ENCODE peak calls at places on chromosomes 12 and 14, in four cellular contexts. C, B, Y and S are unnamed samples.

GRCh38 chr12:26271889-26272492 is 76.6 kb downstream of the SSPN start:
- DNase-seq in C (no peak), B (peak; percentile 28), Y (no peak), S (peak; percentile 81)

GRCh38 chr14:72476657-72477499 is 417.0 kb downstream of the DPF3 start:
- DNase-seq in C (peak; percentile 2), Y (no peak), B (no peak), S (peak; percentile 11)

GRCh38 chr12:133124674-133125073 is 5.4 kb downstream of the ZNF891 start:
- DNase-seq in B (no peak), Y (no peak), C (no peak), S (no peak)

GRCh38 chr14:24798911-24799310 is 164.9 kb upstream of the GZMB start:
- DNase-seq in Y (no peak), B (no peak), C (no peak), S (no peak)

GRCh38 chr12:49838973-49839633 is 3.8 kb downstream of the BCDIN3D start:
- DNase-seq in B (peak; percentile 51), C (no peak), Y (no peak), S (no peak)

GRCh38 chr12:52816189-52816588 is 2.3 kb upstream of the KRT4 start:
- DNase-seq in Y (no peak), C (no peak), B (no peak), S (no peak)

GRCh38 chr14:42110167-42110566 is 503.5 kb downstream of the LRFN5 start:
- DNase-seq in C (no peak), B (peak; percentile 43), Y (no peak), S (no peak)

GRCh38 chr12:52873832-52874572 is 25.2 kb upstream of the KRT78 start:
- DNase-seq in B (peak; percentile 67), C (no peak), Y (no peak), S (peak; percentile 84)

GRCh38 chr14:85934123-85934885 is 404.4 kb downstream of the FLRT2 start:
- DNase-seq in Y (no peak), B (no peak), C (peak; percentile 9), S (peak; percentile 15)

GRCh38 chr12:11758838-11759509 is 109.5 kb downstream of the ETV6 start:
- DNase-seq in B (peak; percentile 76), Y (no peak), C (no peak), S (peak; percentile 67)

GRCh38 chr14:96130854-96131253 is 73.8 kb upstream of the BDKRB2 start:
- DNase-seq in B (no peak), Y (no peak), C (no peak), S (no peak)

GRCh38 chr14:45716506-45716905 is 463.5 kb upstream of the MIS18BP1 start:
- DNase-seq in C (no peak), Y (no peak), B (no peak), S (no peak)

GRCh38 chr14:41350476-41350875 is 256.2 kb upstream of the LRFN5 start:
- DNase-seq in B (no peak), Y (no peak), C (no peak), S (no peak)

GRCh38 chr14:32408018-32408417 is 78.9 kb downstream of the AKAP6 start:
- DNase-seq in C (no peak), Y (no peak), B (no peak), S (no peak)

GRCh38 chr14:53478174-53478573 is 325.1 kb upstream of the DDHD1 start:
- DNase-seq in B (no peak), C (no peak), Y (no peak), S (no peak)

GRCh38 chr12:70671698-70672097 is 34.5 kb upstream of the PTPRB start:
- DNase-seq in C (no peak), B (no peak), Y (no peak), S (no peak)

GRCh38 chr14:99026471-99026870 is 245.5 kb downstream of the BCL11B start:
- DNase-seq in C (no peak), B (no peak), Y (no peak), S (no peak)

GRCh38 chr14:73491256-73491976 is 683 bp downstream of the RIOX1 start:
- DNase-seq in C (peak; percentile 31), B (peak; percentile 75), Y (peak; percentile 46), S (peak; percentile 59)

GRCh38 chr12:15679146-15679545 is 110.0 kb downstream of the EPS8 start:
- DNase-seq in C (no peak), Y (no peak), B (no peak), S (no peak)

GRCh38 chr12:9750276-9751203 is 10.2 kb downstream of the CD69 start:
- DNase-seq in Y (peak; percentile 69), B (peak; percentile 79), C (no peak), S (peak; percentile 48)

GRCh38 chr12:69779928-69780327 is 41.3 kb downstream of the RAB3IP start:
- DNase-seq in C (no peak), B (no peak), Y (peak; percentile 12), S (no peak)

GRCh38 chr12:13208533-13209278 is 12.2 kb downstream of the EMP1 start:
- DNase-seq in C (no peak), Y (no peak), B (peak; percentile 29), S (no peak)

GRCh38 chr14:71721791-71722190 is 210.4 kb upstream of the RGS6 start:
- DNase-seq in C (no peak), Y (no peak), B (no peak), S (no peak)

GRCh38 chr14:32933943-32934890 is 4.5 kb upstream of the NPAS3 start:
- DNase-seq in Y (peak; percentile 63), B (peak; percentile 70), C (no peak), S (no peak)

GRCh38 chr12:67524861-67525499 is 123.6 kb upstream of the DYRK2 start:
- DNase-seq in Y (no peak), B (peak; percentile 35), C (no peak), S (no peak)

GRCh38 chr14:76919811-76920571 is 93.8 kb downstream of the LRRC74A start:
- DNase-seq in B (no peak), C (no peak), Y (no peak), S (peak; percentile 51)

GRCh38 chr12:67988600-67988999 is 647 bp upstream of the IFNG-AS1 start:
- DNase-seq in C (no peak), Y (peak; percentile 12), B (no peak), S (no peak)

GRCh38 chr12:27513155-27513824 is 10.7 kb upstream of the PPFIBP1 start:
- DNase-seq in Y (no peak), B (no peak), C (no peak), S (no peak)

GRCh38 chr12:96225994-96226399 is 31.8 kb downstream of the ELK3 start:
- DNase-seq in C (no peak), B (no peak), Y (no peak), S (no peak)

GRCh38 chr12:30450872-30451271 is 244.8 kb downstream of the IPO8 start:
- DNase-seq in B (no peak), C (no peak), Y (no peak), S (no peak)

GRCh38 chr12:102874819-102875218 is 42.2 kb downstream of the PAH start:
- DNase-seq in B (no peak), Y (no peak), C (no peak), S (no peak)

GRCh38 chr14:68970096-68970612 is 8.9 kb downstream of the ACTN1 start:
- DNase-seq in Y (no peak), C (peak; percentile 40), B (no peak), S (no peak)
- H3K4me1 ChIP-seq in Y (peaks cover 11% of the 10 kb centered on the region), C (peaks cover 97% of the 10 kb centered on the region), B (peaks cover 49% of the 10 kb centered on the region), S (peaks cover 66% of the 10 kb centered on the region)

DNA sequence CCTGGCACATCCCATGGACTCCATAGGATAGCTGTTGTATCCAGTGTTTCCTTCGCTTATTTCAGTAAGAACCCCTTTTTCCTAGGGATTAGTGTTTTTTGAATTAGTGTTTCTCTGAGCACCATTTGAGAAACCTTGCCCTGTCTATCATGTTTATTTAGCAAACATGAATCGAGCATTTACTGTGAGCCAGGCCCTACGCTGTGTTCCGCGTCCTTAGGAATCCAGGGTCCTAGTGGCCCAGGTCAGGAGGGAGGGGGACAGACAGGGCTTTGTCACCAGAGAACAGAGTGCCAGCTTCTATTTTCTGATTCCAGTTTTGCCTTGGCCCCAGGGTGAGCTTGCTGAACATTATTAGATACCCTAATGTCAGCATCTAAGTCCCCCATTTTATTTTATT is 2.5 kb downstream of the TEAD4 start:
- DNase-seq in C (no peak), Y (no peak), B (no peak), S (no peak)
- H3K4me3 ChIP-seq in C (no peak overlapping the region), Y (no peak overlapping the region), B (no peak overlapping the region), S (peak overlapping the region; percentile 61)

DNA sequence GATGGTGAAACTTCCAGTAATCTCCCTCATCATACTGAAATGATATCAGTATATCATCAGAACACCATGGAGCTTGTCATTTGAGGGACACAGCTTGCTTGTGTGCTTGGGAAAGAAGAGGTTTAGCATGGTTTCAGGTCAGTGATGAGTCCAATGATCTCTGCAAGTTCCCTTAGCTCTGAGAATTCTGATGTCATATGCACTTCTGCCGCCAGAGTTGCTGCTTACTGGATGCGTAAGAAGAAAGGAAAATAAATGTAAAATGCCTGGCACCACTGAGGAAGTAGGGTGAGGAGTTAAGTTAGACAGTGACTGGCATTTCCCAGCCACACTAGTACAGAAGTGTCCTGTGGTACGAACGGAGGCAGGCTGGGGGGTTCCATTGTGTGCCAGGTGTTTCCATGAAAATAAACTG is 22.6 kb downstream of the PRKCH start:
- DNase-seq in C (no peak), Y (no peak), B (no peak), S (no peak)
- H3K4me1 ChIP-seq in C (peaks cover 96% of the 10 kb centered on the region), Y (peaks cover 1% of the 10 kb centered on the region), B (peaks cover 69% of the 10 kb centered on the region), S (peaks cover 92% of the 10 kb centered on the region)

DNA sequence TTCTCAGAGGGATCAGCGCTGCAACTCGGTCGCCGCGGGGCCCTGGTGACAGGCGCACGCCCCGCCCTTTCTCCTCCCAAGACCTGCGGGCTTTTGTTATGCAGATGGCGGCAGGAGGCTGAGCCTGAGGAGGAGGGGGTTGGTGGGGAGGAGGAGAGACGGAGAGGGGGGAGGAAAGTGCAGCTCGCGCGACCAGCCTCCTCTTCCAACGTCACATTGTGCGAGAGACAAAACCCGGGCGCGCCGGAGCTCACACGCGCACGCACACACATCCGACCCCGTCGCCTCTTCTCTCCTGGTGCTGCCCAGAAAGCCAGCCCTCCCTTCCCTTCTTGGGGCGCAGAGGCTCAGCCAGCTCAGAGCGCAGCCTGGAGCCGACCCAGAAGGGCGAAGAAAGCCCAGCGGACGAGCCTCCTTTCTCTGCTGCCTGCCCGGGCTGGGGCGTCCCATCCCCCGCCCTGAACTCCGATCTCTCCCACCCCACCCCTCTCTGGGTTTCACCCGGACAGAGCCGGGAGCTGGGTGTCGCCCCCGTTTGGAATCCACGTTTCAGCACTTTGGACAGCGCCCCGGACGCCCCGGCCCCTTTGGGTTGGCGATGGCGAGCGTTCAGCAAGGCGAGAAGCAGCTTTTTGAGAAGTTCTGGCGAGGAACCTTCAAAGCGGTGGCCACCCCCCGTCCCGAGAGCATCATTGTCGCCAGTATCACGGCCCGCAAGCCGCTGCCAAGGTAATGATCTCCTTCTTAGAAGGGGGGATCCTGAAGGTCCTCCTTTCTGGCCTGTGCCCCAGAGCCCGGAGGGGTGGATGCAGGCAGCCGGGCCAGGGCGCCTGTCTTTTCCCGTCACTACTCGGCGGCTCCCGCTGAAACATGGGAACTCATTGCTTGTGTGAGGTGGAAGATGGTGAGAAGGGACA is at the start of gene SRRM4:
- DNase-seq in C (no peak), Y (peak; percentile 92), B (peak; percentile 90), S (no peak)
- H3K4me3 ChIP-seq in C (no peak within 1 kb of the TSS), Y (peak within 1 kb of the TSS; percentile 2), B (peak within 1 kb of the TSS; percentile 38), S (peak within 1 kb of the TSS; percentile 26)

GRCh38 chr14:55126089-55126488 is 3.0 kb upstream of the LGALS3 start:
- DNase-seq in B (no peak), C (no peak), Y (no peak), S (peak; percentile 18)
- H3K4me1 ChIP-seq in B (peaks cover 23% of the 10 kb centered on the region), C (peaks cover 8% of the 10 kb centered on the region), Y (peaks cover 16% of the 10 kb centered on the region), S (peaks cover 39% of the 10 kb centered on the region)

GRCh38 chr14:104792101-104792884 is 3.3 kb downstream of the AKT1 start:
- DNase-seq in B (no peak), Y (no peak), C (no peak), S (peak; percentile 72)

GRCh38 chr14:104794099-104794498 is 1.4 kb downstream of the AKT1 start:
- DNase-seq in Y (no peak), B (peak; percentile 82), C (no peak), S (no peak)

GRCh38 chr14:104792945-104793702 is 2.4 kb downstream of the AKT1 start:
- DNase-seq in B (no peak), Y (no peak), C (no peak), S (no peak)

GRCh38 chr14:104794641-104795467 is 694 bp downstream of the AKT1 start:
- DNase-seq in C (no peak), B (peak; percentile 56), Y (no peak), S (no peak)

GRCh38 chr14:104793703-104793959 is 1.9 kb downstream of the AKT1 start:
- DNase-seq in Y (no peak), B (no peak), C (no peak), S (no peak)
- H3K4me3 ChIP-seq in Y (peak overlapping the region; percentile 80), B (no peak overlapping the region), C (no peak overlapping the region), S (peak overlapping the region; percentile 86)